ENCODE peak calls at places on chromosomes 4 and X, in nine cellular contexts. D is HT1080; W is EH; A is upper lobe of right lung; Y is germinal center; M is activated naive CD8-positive, alpha-beta T cell treated with anti-CD3 and anti-CD28 coated beads, Interleukin-2, amount 50 U/mL, for 24 hours; E is neural crest cell; Z is heart left ventricle; N is M059J. K is an unnamed sample.

GRCh38 chr4:13524504-13525243 is 19.6 kb downstream of the NKX3-2 start:
- DNase-seq in D (no peak), W (peak), A (no peak), Y (no peak), M (no peak), E (no peak), Z (no peak), N (no peak), K (no peak)

GRCh38 chrX:111823068-111823467 is 52.9 kb upstream of the TRPC5OS start:
- DNase-seq in D (peak), W (no peak), A (no peak), Y (peak), M (no peak), E (peak), Z (no peak), N (peak), K (no peak)

GRCh38 chr4:138560448-138560847 is 318.3 kb upstream of the SLC7A11 start:
- DNase-seq in D (no peak), W (no peak), A (no peak), Y (no peak), M (no peak), E (no peak), Z (no peak), N (no peak), K (no peak)

GRCh38 chrX:1077140-1077539 is 135.3 kb downstream of the CRLF2 start:
- DNase-seq in D (no peak), W (no peak), A (peak), Y (no peak), M (no peak), E (no peak), Z (no peak), N (no peak), K (no peak)

GRCh38 chr4:125838239-125838601 is 523.5 kb downstream of the FAT4 start:
- DNase-seq in D (no peak), W (no peak), A (no peak), Y (no peak), M (no peak), E (no peak), Z (no peak), N (no peak), K (no peak)

GRCh38 chr4:167581449-167581965 is 347.2 kb upstream of the SPOCK3 start:
- DNase-seq in D (no peak), W (no peak), A (no peak), Y (no peak), M (no peak), E (no peak), Z (no peak), N (no peak), K (no peak)

GRCh38 chr4:2243682-2244380 is 1.9 kb upstream of the HAUS3 start:
- DNase-seq in D (peak), W (peak), A (peak), Y (no peak), M (peak), E (peak), Z (peak), N (peak), K (peak)

GRCh38 chrX:25442501-25442900 is 426.7 kb upstream of the ARX start:
- DNase-seq in D (no peak), W (no peak), A (no peak), Y (no peak), M (no peak), E (no peak), Z (no peak), N (no peak), K (no peak)

GRCh38 chr4:90306810-90307209 is 179.6 kb downstream of the CCSER1 start:
- DNase-seq in D (no peak), W (no peak), A (no peak), Y (no peak), M (no peak), E (no peak), Z (no peak), N (no peak), K (no peak)

K was measured in SW 1271.